ENCODE peak calls at places on chromosomes 7 and 10, in six cellular contexts. D, Z, M, I, H and F are unnamed samples.

GRCh38 chr10:64215088-64215487 is 693.9 kb downstream of the REEP3 start:
- DNase-seq in H (no peak), I (no peak), M (no peak), Z (no peak), D (no peak), F (no peak)

GRCh38 chr10:103507235-103508191 is 14.0 kb downstream of the NEURL1 start:
- DNase-seq in Z (no peak), M (no peak), H (no peak), D (no peak), I (peak; percentile 42), F (peak; percentile 41)

GRCh38 chr10:70596110-70596798 is 6.3 kb downstream of the PRF1 start:
- DNase-seq in I (no peak), Z (no peak), M (no peak), H (no peak), D (peak; percentile 44), F (no peak)

GRCh38 chr10:18104223-18104872 is 35.9 kb upstream of the CACNB2 start:
- DNase-seq in D (no peak), Z (no peak), I (peak; percentile 68), H (peak; percentile 52), M (peak; percentile 21), F (no peak)

GRCh38 chr10:130395248-130395936 is 259.2 kb downstream of the GLRX3 start:
- DNase-seq in I (no peak), M (no peak), Z (no peak), D (peak; percentile 18), H (no peak), F (peak; percentile 1)

GRCh38 chr10:51630618-51631005 is 68.8 kb downstream of the CSTF2T start:
- DNase-seq in M (no peak), I (no peak), H (no peak), D (no peak), Z (no peak), F (no peak)

GRCh38 chr7:29005829-29006228 is 47.7 kb upstream of the TRIL start:
- DNase-seq in H (peak; percentile 10), I (no peak), D (no peak), M (peak; percentile 73), Z (no peak), F (no peak)

GRCh38 chr10:37671802-37672201 is 185.6 kb downstream of the ZNF248 start:
- DNase-seq in Z (no peak), D (no peak), M (no peak), I (no peak), H (no peak), F (no peak)

GRCh38 chr10:36421999-36422398 is 703.4 kb upstream of the ANKRD30A start:
- DNase-seq in M (no peak), I (no peak), H (no peak), Z (no peak), D (no peak), F (no peak)

GRCh38 chr10:49620841-49621378 is 7.1 kb downstream of the CHAT start:
- DNase-seq in H (no peak), D (no peak), I (peak; percentile 40), Z (no peak), M (no peak), F (no peak)

GRCh38 chr7:64686493-64687184 is 20.7 kb downstream of the ZNF107 start:
- DNase-seq in M (no peak), D (no peak), Z (no peak), I (no peak), H (no peak), F (no peak)

DNA sequence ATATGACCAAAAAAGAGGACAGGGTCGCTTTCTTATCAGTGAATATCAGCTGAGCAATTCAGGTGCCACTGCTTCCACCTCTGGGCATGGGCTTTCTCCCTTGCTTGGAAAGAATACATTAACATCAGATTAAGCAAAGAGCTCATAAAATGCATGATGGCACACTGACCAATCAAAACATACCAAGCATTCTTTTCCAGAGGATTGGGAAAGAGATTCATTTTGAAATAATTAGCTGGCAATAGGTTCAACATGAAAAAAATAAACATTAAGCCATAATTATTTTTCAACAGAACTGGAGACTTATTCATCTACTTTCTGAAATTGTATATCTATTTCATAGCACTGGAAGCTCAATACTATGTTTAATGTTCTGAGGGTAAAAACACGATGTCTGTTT is 53.1 kb downstream of the TFAM start:
- DNase-seq in M (peak; percentile 81), H (no peak), I (no peak), D (no peak), Z (no peak), F (no peak)
- H3K27ac ChIP-seq in M (no peak overlapping the region), H (no peak overlapping the region), I (no peak overlapping the region), D (no peak overlapping the region), Z (no peak overlapping the region), F (peak overlapping the region; percentile 4)

DNA sequence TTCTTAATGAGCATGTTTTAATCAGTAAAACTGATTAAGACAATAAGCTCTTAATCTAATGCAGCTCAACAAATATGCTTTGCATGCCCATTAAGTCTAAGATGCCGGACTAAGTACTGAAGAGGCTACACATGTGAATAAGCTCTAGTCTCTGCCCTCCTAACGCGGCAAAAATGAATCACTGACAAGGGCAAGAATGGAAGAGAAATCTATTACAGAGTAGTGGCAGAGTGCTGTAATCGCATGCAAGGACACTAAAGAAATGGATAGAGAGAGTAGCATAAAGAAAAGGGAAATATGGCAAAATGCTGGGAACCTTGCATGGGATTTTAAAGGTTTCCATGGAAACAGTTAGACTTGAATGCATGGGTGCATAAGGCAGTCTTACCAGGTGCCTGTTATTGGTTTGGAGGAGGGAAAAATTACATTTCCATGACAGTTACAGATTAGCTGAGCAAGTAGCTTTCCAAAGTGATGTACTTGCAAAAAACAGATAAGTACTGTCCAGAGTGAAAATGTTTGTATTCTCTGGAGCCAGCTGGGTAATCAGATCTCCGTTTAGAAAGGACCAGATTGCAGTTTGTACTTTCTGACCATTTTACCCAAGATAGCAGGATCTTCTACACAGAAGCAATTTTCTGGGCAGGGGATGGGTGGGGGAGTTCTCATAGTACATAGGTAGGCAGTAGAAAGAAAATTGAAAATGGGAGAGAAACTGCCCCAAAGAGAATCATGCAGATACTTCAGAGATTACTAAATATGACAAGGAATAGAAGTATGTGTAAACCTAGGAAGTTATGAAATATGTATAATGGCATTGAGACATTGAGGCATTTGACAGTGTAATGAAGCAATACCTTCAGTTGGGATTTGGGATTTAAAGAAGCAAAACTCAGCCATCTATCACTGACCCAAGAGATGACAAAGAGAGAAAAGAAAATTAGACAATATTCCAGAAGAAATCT is 233.3 kb downstream of the PTN start:
- DNase-seq in I (no peak), Z (no peak), H (no peak), D (no peak), M (peak; percentile 46), F (no peak)
- TF ChIP-seq CTCF in I (no peak), Z (no peak), H (no peak), D (no peak), M (no peak), F (no peak)

GRCh38 chr10:86020139-86020538 is 346.5 kb downstream of the GRID1 start:
- DNase-seq in H (no peak), D (no peak), Z (no peak), I (no peak), M (no peak), F (peak; percentile 49)
- H3K4me3 ChIP-seq in H (no peak overlapping the region), D (no peak overlapping the region), Z (no peak overlapping the region), I (no peak overlapping the region), M (no peak overlapping the region), F (no peak overlapping the region)

GRCh38 chr10:124322191-124322980 is 96.3 kb downstream of the OAT start:
- DNase-seq in I (peak; percentile 57), M (no peak), H (no peak), D (no peak), Z (no peak), F (peak; percentile 61)
- H3K27ac ChIP-seq in I (no peak overlapping the region), M (no peak overlapping the region), H (no peak overlapping the region), D (no peak overlapping the region), Z (no peak overlapping the region), F (no peak overlapping the region)

GRCh38 chr7:134458341-134458805 is 527 bp downstream of the AKR1B1 start:
- DNase-seq in M (peak; percentile 46), Z (peak; percentile 77), D (no peak), H (peak; percentile 74), I (peak; percentile 78), F (peak; percentile 81)
- TF ChIP-seq CTCF in M (peak; percentile 39), Z (no peak), D (no peak), H (peak; percentile 45), I (peak; percentile 29), F (no peak)

GRCh38 chr7:3302681-3303320 is 1.7 kb downstream of the SDK1 start:
- DNase-seq in H (no peak), I (no peak), D (no peak), Z (no peak), M (no peak), F (no peak)
- H3K4me3 ChIP-seq in H (peak overlapping the region; percentile 84), I (peak overlapping the region; percentile 59), D (peak overlapping the region; percentile 67), Z (peak overlapping the region; percentile 76), M (peak overlapping the region; percentile 47), F (peak overlapping the region; percentile 94)

DNA sequence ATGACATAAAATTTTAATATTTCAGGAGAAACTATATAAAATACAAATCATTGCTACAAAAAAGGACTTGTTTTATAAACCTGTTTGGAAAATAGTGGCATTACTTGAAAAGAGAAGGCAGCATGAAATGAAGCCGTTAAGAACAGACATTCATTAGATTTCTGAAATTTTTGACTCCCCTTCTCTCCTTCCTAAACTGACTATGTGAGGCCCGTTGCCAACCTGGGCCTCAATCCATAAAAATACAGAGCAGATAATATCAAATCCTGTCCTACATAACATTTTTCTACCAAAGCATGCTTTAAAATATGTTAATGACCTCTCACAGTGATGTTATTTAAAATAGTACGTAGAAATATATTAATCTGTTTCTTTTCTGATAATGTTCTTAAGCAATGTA is 34.5 kb upstream of the ING3 start:
- DNase-seq in I (no peak), H (no peak), M (no peak), Z (no peak), D (no peak), F (no peak)
- H3K27ac ChIP-seq in I (no peak overlapping the region), H (no peak overlapping the region), M (no peak overlapping the region), Z (no peak overlapping the region), D (no peak overlapping the region), F (no peak overlapping the region)